ENCODE peak calls at places on chromosomes 11 and 22, in four cellular contexts. One of them, this sample, is unnamed. For H3K36me3, the result is how much of the 10 kb centered on the place peaks cover.

GRCh38 chr11:62399172-62399867 is 19.5 kb upstream of the SCGB1A1 start:
- DNase-seq in stomach: no peak
- DNase-seq in tibial nerve: peak
- DNase-seq in prostate gland: no peak
- DNase-seq in this sample: peak

GRCh38 chr22:31932863-31933262 is 11.5 kb upstream of the YWHAH start:
- DNase-seq in prostate gland: no peak
- DNase-seq in tibial nerve: no peak
- DNase-seq in stomach: no peak
- DNase-seq in this sample: no peak

GRCh38 chr11:117834068-117834810 is 9.7 kb upstream of the FXYD2 start:
- DNase-seq in stomach: peak
- DNase-seq in prostate gland: no peak
- DNase-seq in tibial nerve: no peak
- DNase-seq in this sample: no peak

GRCh38 chr11:66835762-66836405 is 7.4 kb upstream of the RCE1 start:
- DNase-seq in prostate gland: no peak
- DNase-seq in stomach: no peak
- DNase-seq in tibial nerve: no peak
- DNase-seq in this sample: no peak

GRCh38 chr11:78417888-78418583 is 416 bp upstream of the GAB2 start:
- DNase-seq in prostate gland: peak
- DNase-seq in stomach: peak
- DNase-seq in tibial nerve: peak
- DNase-seq in this sample: peak

GRCh38 chr11:112564228-112564955 is 303.7 kb upstream of the PLET1 start:
- DNase-seq in prostate gland: peak
- DNase-seq in tibial nerve: peak
- DNase-seq in stomach: no peak
- DNase-seq in this sample: no peak

GRCh38 chr22:33227791-33228190 is 169.6 kb upstream of the SYN3 start:
- DNase-seq in tibial nerve: no peak
- DNase-seq in stomach: no peak
- DNase-seq in prostate gland: no peak
- DNase-seq in this sample: no peak

GRCh38 chr11:12235549-12235944 is 125.2 kb downstream of the MICAL2 start:
- DNase-seq in tibial nerve: no peak
- DNase-seq in stomach: no peak
- DNase-seq in prostate gland: no peak
- DNase-seq in this sample: no peak

GRCh38 chr11:61293869-61294716 is 1.0 kb downstream of the VWCE start:
- DNase-seq in tibial nerve: peak
- DNase-seq in stomach: peak
- DNase-seq in prostate gland: no peak
- DNase-seq in this sample: peak

GRCh38 chr11:32905028-32905667 is 12.5 kb downstream of the QSER1 start:
- DNase-seq in prostate gland: no peak
- DNase-seq in tibial nerve: no peak
- DNase-seq in stomach: no peak
- DNase-seq in this sample: no peak

GRCh38 chr11:43738600-43739409 is 58.3 kb downstream of the HSD17B12 start:
- DNase-seq in stomach: no peak
- DNase-seq in tibial nerve: no peak
- DNase-seq in prostate gland: no peak
- DNase-seq in this sample: peak

GRCh38 chr11:86800076-86800955 is at the start of gene PRSS23:
- DNase-seq in prostate gland: peak
- DNase-seq in tibial nerve: no peak
- DNase-seq in stomach: peak
- DNase-seq in this sample: peak

GRCh38 chr11:84022221-84022620 is 736.1 kb upstream of the CCDC90B start:
- DNase-seq in prostate gland: no peak
- DNase-seq in tibial nerve: no peak
- DNase-seq in stomach: no peak
- DNase-seq in this sample: no peak

GRCh38 chr22:19068784-19069271 is 53.4 kb downstream of the DGCR2 start:
- DNase-seq in prostate gland: no peak
- DNase-seq in stomach: no peak
- DNase-seq in tibial nerve: no peak
- DNase-seq in this sample: no peak

GRCh38 chr11:13354335-13354734 is 76.7 kb downstream of the BMAL1 start:
- DNase-seq in tibial nerve: no peak
- DNase-seq in prostate gland: no peak
- DNase-seq in stomach: no peak
- DNase-seq in this sample: no peak

GRCh38 chr11:121800704-121801516 is 315.1 kb downstream of the BLID start:
- DNase-seq in stomach: no peak
- DNase-seq in prostate gland: no peak
- DNase-seq in tibial nerve: peak
- DNase-seq in this sample: peak

GRCh38 chr22:18988958-18989357 is 52.9 kb upstream of the PRODH start:
- DNase-seq in stomach: no peak
- DNase-seq in tibial nerve: no peak
- DNase-seq in prostate gland: no peak
- DNase-seq in this sample: no peak

GRCh38 chr11:76131142-76131541 is 75.2 kb downstream of the WNT11 start:
- DNase-seq in stomach: no peak
- DNase-seq in tibial nerve: no peak
- DNase-seq in prostate gland: no peak
- DNase-seq in this sample: no peak

GRCh38 chr22:38923463-38924196 is 33.8 kb upstream of the APOBEC3A start:
- DNase-seq in stomach: peak
- DNase-seq in prostate gland: peak
- DNase-seq in tibial nerve: peak
- DNase-seq in this sample: peak

GRCh38 chr11:47992959-47993820 is 12.8 kb downstream of the PTPRJ start:
- DNase-seq in stomach: no peak
- DNase-seq in prostate gland: no peak
- DNase-seq in tibial nerve: no peak
- DNase-seq in this sample: no peak

GRCh38 chr11:266676-267439 is 11.3 kb upstream of the NLRP6 start:
- DNase-seq in prostate gland: no peak
- DNase-seq in stomach: no peak
- DNase-seq in tibial nerve: peak
- DNase-seq in this sample: no peak

GRCh38 chr11:35796542-35796941 is 134.0 kb downstream of the TRIM44 start:
- DNase-seq in stomach: no peak
- DNase-seq in prostate gland: no peak
- DNase-seq in tibial nerve: no peak
- DNase-seq in this sample: no peak

GRCh38 chr11:133829566-133829965 is 15.7 kb downstream of the SPATA19 start:
- DNase-seq in stomach: no peak
- DNase-seq in prostate gland: no peak
- DNase-seq in tibial nerve: no peak
- DNase-seq in this sample: no peak

GRCh38 chr11:128599729-128600128 is 12.4 kb upstream of the ETS1 start:
- DNase-seq in tibial nerve: no peak
- DNase-seq in stomach: no peak
- DNase-seq in prostate gland: no peak
- DNase-seq in this sample: no peak

GRCh38 chr11:106331163-106331562 is 253.7 kb downstream of the AASDHPPT start:
- DNase-seq in tibial nerve: no peak
- DNase-seq in prostate gland: no peak
- DNase-seq in stomach: no peak
- DNase-seq in this sample: no peak

GRCh38 chr11:32391965-32392553 is 43.3 kb downstream of the WT1 start:
- DNase-seq in stomach: no peak
- DNase-seq in tibial nerve: no peak
- DNase-seq in prostate gland: no peak
- DNase-seq in this sample: no peak

GRCh38 chr22:17775781-17776470 is 1.7 kb upstream of the BID start:
- DNase-seq in stomach: no peak
- DNase-seq in prostate gland: no peak
- DNase-seq in tibial nerve: no peak
- DNase-seq in this sample: no peak

GRCh38 chr11:117290809-117291396 is at the start of gene BACE1-AS:
- DNase-seq in prostate gland: no peak
- DNase-seq in tibial nerve: no peak
- DNase-seq in stomach: no peak
- DNase-seq in this sample: no peak

GRCh38 chr11:79437274-79437980 is 3.4 kb downstream of the TENM4 start:
- DNase-seq in tibial nerve: peak
- DNase-seq in prostate gland: peak
- DNase-seq in stomach: peak
- DNase-seq in this sample: peak

GRCh38 chr11:79193663-79194062 is 247.2 kb downstream of the TENM4 start:
- DNase-seq in tibial nerve: no peak
- DNase-seq in prostate gland: no peak
- DNase-seq in stomach: no peak
- DNase-seq in this sample: no peak

GRCh38 chr11:105109855-105110750 is 29.5 kb downstream of the CARD18 start:
- DNase-seq in prostate gland: no peak
- DNase-seq in tibial nerve: no peak
- DNase-seq in stomach: no peak
- DNase-seq in this sample: no peak

GRCh38 chr11:12160680-12161079 is 50.3 kb downstream of the MICAL2 start:
- DNase-seq in prostate gland: no peak
- DNase-seq in tibial nerve: no peak
- DNase-seq in stomach: no peak
- DNase-seq in this sample: no peak

GRCh38 chr11:82714346-82715174 is 19.1 kb downstream of the FAM181B start:
- DNase-seq in stomach: no peak
- DNase-seq in prostate gland: no peak
- DNase-seq in tibial nerve: no peak
- DNase-seq in this sample: no peak

GRCh38 chr22:44497904-44498242 is at the start of gene RTL6:
- DNase-seq in tibial nerve: peak
- DNase-seq in prostate gland: no peak
- DNase-seq in stomach: no peak
- DNase-seq in this sample: no peak

GRCh38 chr11:64357904-64358535 is 942 bp upstream of the RPS6KA4 start:
- DNase-seq in tibial nerve: no peak
- DNase-seq in prostate gland: no peak
- DNase-seq in stomach: peak
- DNase-seq in this sample: no peak

GRCh38 chr22:20583471-20583922 is 76.1 kb downstream of the MED15 start:
- DNase-seq in stomach: no peak
- DNase-seq in prostate gland: no peak
- DNase-seq in tibial nerve: no peak
- DNase-seq in this sample: no peak
- TF ChIP-seq CTCF in stomach: no peak
- TF ChIP-seq CTCF in prostate gland: no peak
- TF ChIP-seq CTCF in tibial nerve: no peak
- TF ChIP-seq CTCF in this sample: no peak

DNA sequence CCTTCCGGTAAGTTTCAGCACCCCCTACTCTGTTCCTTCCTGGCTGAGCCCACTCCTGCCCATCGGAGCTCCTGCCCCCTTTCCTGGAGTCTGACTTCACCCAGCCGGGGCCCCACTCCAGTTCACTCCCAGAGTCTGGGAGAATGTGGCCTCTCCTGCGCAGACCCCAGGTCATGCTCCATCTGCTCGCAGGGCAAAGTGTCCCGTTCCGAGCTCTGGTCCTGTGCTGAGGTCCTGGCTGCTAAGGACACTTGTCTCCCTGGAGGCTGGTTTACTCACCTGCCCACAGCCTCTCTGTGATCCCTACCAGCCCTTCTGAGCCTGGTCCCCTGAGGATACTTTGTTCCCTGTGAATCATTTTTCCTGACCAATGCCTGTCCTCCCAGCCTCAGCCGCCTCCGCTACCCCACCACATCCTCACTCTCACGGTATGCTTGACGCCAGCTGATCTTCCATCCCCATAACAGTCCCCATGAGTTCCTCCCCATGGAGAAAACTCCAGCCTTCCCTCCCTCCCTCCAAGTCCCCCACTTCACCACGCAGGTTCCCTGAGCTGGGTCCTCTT is 526 bp downstream of the IFITM10 start:
- DNase-seq in stomach: no peak
- DNase-seq in prostate gland: no peak
- DNase-seq in tibial nerve: no peak
- DNase-seq in this sample: no peak
- TF ChIP-seq POLR2A in stomach: no peak
- TF ChIP-seq POLR2A in prostate gland: no peak
- TF ChIP-seq POLR2A in tibial nerve: no peak
- TF ChIP-seq POLR2A in this sample: no peak

GRCh38 chr11:20110908-20111669 is 49.2 kb downstream of the DBX1 start:
- DNase-seq in prostate gland: peak
- DNase-seq in stomach: peak
- DNase-seq in tibial nerve: no peak
- DNase-seq in this sample: no peak

GRCh38 chr11:20113147-20113435 is 47.2 kb downstream of the DBX1 start:
- DNase-seq in stomach: no peak
- DNase-seq in tibial nerve: no peak
- DNase-seq in prostate gland: no peak
- DNase-seq in this sample: no peak

GRCh38 chr11:20114588-20114987 is 45.7 kb downstream of the DBX1 start:
- DNase-seq in prostate gland: no peak
- DNase-seq in stomach: no peak
- DNase-seq in tibial nerve: no peak
- DNase-seq in this sample: no peak

GRCh38 chr11:20111871-20112270 is 48.4 kb downstream of the DBX1 start:
- DNase-seq in stomach: no peak
- DNase-seq in tibial nerve: no peak
- DNase-seq in prostate gland: no peak
- DNase-seq in this sample: no peak

DNA sequence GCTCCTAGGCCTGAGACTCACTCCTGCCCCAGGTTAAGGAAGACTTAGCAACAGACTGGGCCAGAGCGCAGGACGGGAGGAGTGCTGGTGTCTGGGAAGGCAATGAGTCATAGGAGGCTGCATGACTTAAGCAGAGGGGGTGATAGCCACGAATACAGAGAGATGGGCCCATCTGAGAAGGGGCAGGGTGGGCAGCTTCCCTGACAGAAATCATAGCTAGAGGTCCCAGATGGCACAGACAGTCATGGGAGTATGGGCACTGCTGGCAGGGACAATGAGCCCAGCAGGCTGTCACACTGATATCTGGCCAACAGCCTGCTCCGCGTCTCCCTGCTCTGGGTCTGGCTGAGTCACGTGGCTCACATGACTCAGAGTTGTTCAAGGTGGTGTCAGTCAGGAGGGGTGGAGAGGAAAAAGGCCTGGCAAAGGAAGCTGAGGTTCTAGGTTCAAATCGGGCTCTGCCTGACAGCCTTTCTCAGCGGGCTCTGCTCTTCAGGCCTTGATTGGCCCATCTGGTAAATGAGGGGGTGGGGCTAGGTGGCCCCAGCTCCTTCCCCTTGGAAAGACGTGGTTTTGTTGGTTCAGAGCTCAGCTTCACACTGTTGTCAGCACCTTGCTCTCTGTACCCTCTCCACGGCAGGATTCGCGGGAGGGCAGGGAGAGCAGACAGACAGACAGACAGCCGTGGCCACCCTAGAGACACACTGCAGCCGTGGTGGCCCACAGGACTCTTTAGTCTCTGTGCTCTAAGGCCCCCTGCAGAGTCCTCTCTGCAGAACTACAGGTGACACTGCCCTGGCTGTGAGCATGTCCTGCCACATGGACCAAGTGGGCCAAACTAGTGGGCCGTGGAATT is 47.8 kb downstream of the DBX1 start:
- DNase-seq in stomach: peak
- DNase-seq in prostate gland: peak
- DNase-seq in tibial nerve: peak
- DNase-seq in this sample: peak
- H3K36me3 ChIP-seq in stomach: under half
- H3K36me3 ChIP-seq in prostate gland: under half
- H3K36me3 ChIP-seq in tibial nerve: under half
- H3K36me3 ChIP-seq in this sample: under half

GRCh38 chr11:127493330-127493729 is 492.8 kb upstream of the KIRREL3 start:
- DNase-seq in prostate gland: no peak
- DNase-seq in stomach: no peak
- DNase-seq in tibial nerve: no peak
- DNase-seq in this sample: no peak
- TF ChIP-seq CTCF in prostate gland: no peak
- TF ChIP-seq CTCF in stomach: no peak
- TF ChIP-seq CTCF in tibial nerve: no peak
- TF ChIP-seq CTCF in this sample: no peak